ENCODE peak calls at places on chromosome 3, in nine cellular contexts. T is IMR-90, Z is Karpas-422, H is pancreas, V is aorta, C is cardiac muscle cell, J is AG04450, O is GM23248, A is neural progenitor cell. P is an unnamed sample.
A peak's percentile ranks its signal among the peaks of the same experiment; 100 is the strongest.

GRCh38 chr3:156010829-156011228 is 109.5 kb upstream of the KCNAB1 start:
- DNase-seq in V (no peak), C (peak; percentile 47), Z (peak; percentile 46), O (no peak), T (no peak), A (peak; percentile 56), J (no peak), H (no peak), P (no peak)

GRCh38 chr3:175349181-175349580 is 490.0 kb downstream of the NAALADL2 start:
- DNase-seq in Z (no peak), J (no peak), V (no peak), A (no peak), C (no peak), T (no peak), H (no peak), O (no peak), P (no peak)

GRCh38 chr3:36700537-36701248 is 63.7 kb downstream of the DCLK3 start:
- DNase-seq in Z (peak; percentile 86), V (peak; percentile 59), T (peak; percentile 85), O (peak; percentile 89), H (peak; percentile 23), J (peak; percentile 54), A (peak; percentile 74), C (peak; percentile 79), P (peak; percentile 59)

GRCh38 chr3:186307594-186307993 is 54.4 kb downstream of the DGKG start:
- DNase-seq in C (peak; percentile 87), O (peak; percentile 69), H (no peak), J (peak; percentile 18), A (peak; percentile 80), V (no peak), T (peak; percentile 52), Z (peak; percentile 79), P (peak; percentile 7)

GRCh38 chr3:183664913-183665381 is 29.5 kb downstream of the KLHL24 start:
- DNase-seq in O (peak; percentile 90), A (no peak), T (peak; percentile 96), V (no peak), J (peak; percentile 78), Z (no peak), H (no peak), C (no peak), P (peak; percentile 57)

GRCh38 chr3:134008630-134009156 is 21.0 kb downstream of the SLCO2A1 start:
- DNase-seq in C (no peak), A (no peak), V (no peak), T (peak; percentile 84), O (peak; percentile 82), Z (no peak), H (no peak), J (peak; percentile 61), P (peak; percentile 92)

GRCh38 chr3:106249159-106249558 is 380.3 kb upstream of the CBLB start:
- DNase-seq in T (peak; percentile 81), J (peak; percentile 36), O (peak; percentile 39), Z (no peak), H (no peak), C (no peak), A (no peak), V (no peak), P (no peak)

GRCh38 chr3:38382506-38383080 is 36.0 kb downstream of the XYLB start:
- DNase-seq in A (no peak), Z (no peak), V (no peak), H (no peak), T (no peak), C (no peak), O (peak; percentile 10), J (no peak), P (no peak)

GRCh38 chr3:74491874-74492273 is 122.6 kb downstream of the CNTN3 start:
- DNase-seq in Z (no peak), T (no peak), O (peak; percentile 9), H (no peak), A (no peak), V (no peak), J (no peak), C (no peak), P (no peak)

GRCh38 chr3:190425833-190426232 is 23.9 kb downstream of the TMEM207 start:
- DNase-seq in H (no peak), T (no peak), O (no peak), Z (no peak), V (no peak), J (no peak), A (no peak), C (no peak), P (no peak)

GRCh38 chr3:190429681-190430080 is 20.0 kb downstream of the TMEM207 start:
- DNase-seq in H (no peak), C (no peak), T (peak; percentile 59), A (no peak), V (no peak), O (peak; percentile 72), Z (no peak), J (no peak), P (no peak)

GRCh38 chr3:190424108-190424477 is 25.6 kb downstream of the TMEM207 start:
- DNase-seq in V (no peak), J (no peak), T (no peak), C (no peak), A (no peak), H (no peak), O (no peak), Z (no peak), P (no peak)

GRCh38 chr3:190427108-190427507 is 22.6 kb downstream of the TMEM207 start:
- DNase-seq in C (no peak), Z (no peak), J (no peak), A (no peak), V (no peak), O (no peak), H (no peak), T (no peak), P (no peak)

DNA sequence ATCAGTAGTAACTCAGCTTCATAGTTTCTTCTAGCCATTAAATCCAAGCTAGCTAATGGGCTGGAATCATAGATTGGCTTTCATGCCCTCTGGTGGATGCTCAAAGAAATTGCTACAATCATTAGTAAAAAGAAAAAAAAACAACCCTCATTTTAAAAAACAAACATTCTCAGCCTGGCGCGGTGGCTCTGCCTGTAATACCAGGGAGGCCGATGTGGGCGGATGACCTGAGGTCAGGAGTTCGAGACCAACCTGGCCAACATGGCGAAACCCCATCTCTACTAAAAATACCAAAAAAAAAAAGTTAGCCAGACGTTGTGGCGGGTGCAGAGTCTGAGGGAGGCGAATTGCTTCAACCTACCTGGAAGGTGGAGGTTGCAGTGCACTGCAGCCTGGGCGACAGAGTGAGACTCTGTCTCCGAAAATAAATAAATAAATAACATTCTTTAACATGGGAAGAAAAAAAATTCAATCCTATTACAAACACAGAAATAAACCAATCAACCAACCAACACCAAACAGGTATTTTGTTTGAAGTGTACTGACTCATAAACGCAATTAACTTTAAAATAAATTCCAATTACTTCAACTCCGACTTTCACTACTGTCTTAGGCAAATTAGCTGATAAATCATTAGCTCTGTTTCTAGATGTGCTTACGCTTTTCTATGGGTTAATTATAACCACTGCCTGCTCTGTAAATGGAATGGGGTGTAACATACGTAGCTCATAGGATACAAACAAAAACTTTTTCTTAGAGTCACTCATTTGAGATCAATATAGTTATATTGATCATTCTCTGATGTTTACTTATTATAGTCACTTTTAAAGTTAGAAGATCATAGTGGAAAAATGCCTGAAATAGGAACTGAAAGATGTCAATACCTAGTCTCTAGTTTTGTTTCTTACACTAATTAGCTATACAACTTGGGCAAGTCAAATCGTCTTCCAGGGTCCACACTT is 24.9 kb downstream of the TMEM207 start:
- DNase-seq in A (peak; percentile 73), V (peak; percentile 59), H (peak; percentile 71), O (peak; percentile 77), C (peak; percentile 64), T (peak; percentile 76), J (peak; percentile 37), Z (peak; percentile 78), P (peak; percentile 68)
- H3K4me3 ChIP-seq in A (no peak overlapping the region), V (no peak overlapping the region), H (no peak overlapping the region), O (no peak overlapping the region), C (no peak overlapping the region), T (no peak overlapping the region), J (no peak overlapping the region), Z (no peak overlapping the region), P (no peak overlapping the region)

DNA sequence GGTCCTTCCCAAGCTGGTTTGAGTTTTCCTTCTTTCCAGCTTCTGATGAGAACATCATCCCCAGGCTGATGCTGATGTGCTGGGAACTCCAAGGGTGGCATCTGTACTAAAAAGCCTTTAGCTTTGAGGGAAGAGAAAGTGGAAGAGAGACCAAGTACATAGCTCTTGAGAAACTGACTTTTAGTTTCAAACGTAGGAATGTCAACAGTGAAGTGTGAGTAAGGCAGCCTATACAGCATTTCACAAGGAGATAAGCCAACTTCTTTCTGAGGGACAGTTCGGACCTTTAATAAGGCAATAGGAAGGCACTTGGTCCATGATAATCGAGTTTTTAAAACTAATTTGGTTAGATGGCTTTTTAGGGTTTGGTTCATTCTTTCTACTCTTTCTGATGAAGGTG is 53.7 kb downstream of the DLG1 start:
- DNase-seq in V (no peak), T (no peak), A (no peak), H (no peak), C (no peak), Z (no peak), O (no peak), J (no peak), P (no peak)
- H3K9me3 ChIP-seq in V (peaks cover 6% of the 10 kb centered on the region), T (peaks cover 31% of the 10 kb centered on the region), A (peaks cover 13% of the 10 kb centered on the region), H (peaks cover 3% of the 10 kb centered on the region), C (no peaks in the 10 kb centered on the region), Z (peaks cover 67% of the 10 kb centered on the region), O (peaks cover 15% of the 10 kb centered on the region), J (peaks cover 26% of the 10 kb centered on the region), P (peaks cover 56% of the 10 kb centered on the region)

DNA sequence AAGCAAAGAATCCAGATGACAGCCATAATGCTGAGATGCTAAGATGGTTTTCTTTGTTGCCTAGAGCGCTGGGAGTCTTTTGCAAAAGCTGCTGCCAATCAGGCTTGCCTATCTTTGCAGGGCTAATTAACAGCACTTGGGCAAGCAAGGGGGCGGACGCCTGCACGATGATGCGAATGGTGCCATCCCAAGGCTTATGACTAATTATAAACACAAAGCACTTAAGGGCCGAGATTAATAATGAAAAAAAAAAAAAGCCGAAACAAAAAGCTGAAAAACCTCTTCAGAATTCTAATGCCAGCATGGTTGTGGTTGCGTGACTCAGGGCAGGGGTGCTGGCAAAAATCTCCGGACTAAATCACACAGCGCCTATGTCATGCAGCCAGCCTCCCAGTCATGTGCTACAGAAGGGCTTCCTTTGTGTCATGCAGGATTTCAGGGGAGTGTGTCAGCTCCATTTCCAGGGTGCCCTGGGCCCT is 184.9 kb upstream of the ANKRD28 start:
- DNase-seq in O (peak; percentile 99), J (peak; percentile 84), T (peak; percentile 96), Z (no peak), H (no peak), A (peak; percentile 66), V (peak; percentile 73), C (no peak), P (peak; percentile 92)
- H3K4me3 ChIP-seq in O (peak overlapping the region; percentile 51), J (peak overlapping the region; percentile 38), T (peak overlapping the region; percentile 7), Z (no peak overlapping the region), H (no peak overlapping the region), A (no peak overlapping the region), V (no peak overlapping the region), C (no peak overlapping the region), P (no peak overlapping the region)

DNA sequence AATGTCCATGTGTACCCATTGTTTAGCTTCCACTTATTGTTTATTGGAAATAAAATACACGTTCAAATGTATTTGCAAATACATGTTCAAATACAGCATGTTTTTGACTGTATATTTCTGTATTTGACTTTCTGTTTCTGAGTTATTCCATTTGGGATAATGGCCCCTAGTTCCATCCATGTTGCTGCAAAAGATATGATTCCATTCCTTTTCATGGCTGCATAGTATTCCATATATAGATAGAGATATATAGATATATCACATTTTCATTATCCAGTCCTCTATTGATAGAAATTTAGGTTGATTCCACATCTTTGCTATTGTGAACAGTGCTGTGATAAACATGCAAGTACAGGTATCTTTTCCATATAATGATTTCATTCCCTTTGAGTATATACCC is 241.4 kb upstream of the SOX2 start:
- DNase-seq in H (no peak), J (no peak), V (no peak), Z (no peak), A (no peak), C (no peak), T (no peak), O (no peak), P (no peak)
- H3K9me3 ChIP-seq in H (no peaks in the 10 kb centered on the region), J (no peaks in the 10 kb centered on the region), V (peaks cover 2% of the 10 kb centered on the region), Z (no peaks in the 10 kb centered on the region), A (peaks cover 6% of the 10 kb centered on the region), C (no peaks in the 10 kb centered on the region), T (peaks cover 5% of the 10 kb centered on the region), O (no peaks in the 10 kb centered on the region), P (no peaks in the 10 kb centered on the region)

GRCh38 chr3:191070762-191071365 is 128.2 kb upstream of the OSTN start:
- DNase-seq in C (peak; percentile 28), O (peak; percentile 32), Z (no peak), V (no peak), H (no peak), J (no peak), T (peak; percentile 16), A (no peak), P (no peak)
- H3K4me3 ChIP-seq in C (no peak overlapping the region), O (no peak overlapping the region), Z (no peak overlapping the region), V (no peak overlapping the region), H (no peak overlapping the region), J (no peak overlapping the region), T (no peak overlapping the region), A (no peak overlapping the region), P (no peak overlapping the region)

P was measured in MG63.